ENCODE peak calls at places on chromosomes 4 and X, in eight cellular contexts. W is GM23338, S is PC-3, H is tibial artery, M is tibial nerve, J is left lung, I is fibroblast of pulmonary artery, A is adrenal gland. G is an unnamed sample.

GRCh38 chr4:84878090-84878489 is 88.4 kb downstream of the WDFY3 start:
- DNase-seq in W (no peak), S (peak), H (no peak), M (no peak), J (no peak), I (peak), A (no peak), G (peak)

GRCh38 chr4:169207436-169208089 is 63.2 kb downstream of the SH3RF1 start:
- DNase-seq in W (no peak), S (no peak), H (no peak), M (no peak), J (no peak), I (no peak), A (no peak), G (no peak)

GRCh38 chr4:6806924-6807676 is 24.6 kb downstream of the KIAA0232 start:
- DNase-seq in W (no peak), S (no peak), H (no peak), M (no peak), J (no peak), I (peak), A (no peak), G (no peak)

GRCh38 chr4:122139139-122139538 is 13.0 kb upstream of the BLTP1 start:
- DNase-seq in W (no peak), S (no peak), H (no peak), M (no peak), J (no peak), I (no peak), A (no peak), G (no peak)

GRCh38 chr4:38034986-38035882 is 75.0 kb downstream of the PTTG2 start:
- DNase-seq in W (peak), S (peak), H (no peak), M (peak), J (no peak), I (peak), A (no peak), G (peak)

GRCh38 chrX:1433646-1434357 is 18.9 kb downstream of the ASMTL start:
- DNase-seq in W (no peak), S (no peak), H (peak), M (no peak), J (peak), I (no peak), A (no peak), G (no peak)

GRCh38 chr4:110518889-110519490 is 43.0 kb downstream of the ENPEP start:
- DNase-seq in W (peak), S (peak), H (no peak), M (peak), J (no peak), I (peak), A (no peak), G (no peak)

GRCh38 chrX:137354851-137355250 is 211.1 kb upstream of the ZIC3 start:
- DNase-seq in W (peak), S (no peak), H (no peak), M (no peak), J (no peak), I (no peak), A (no peak), G (no peak)

GRCh38 chrX:26032141-26032917 is 105.8 kb upstream of the MAGEB18 start:
- DNase-seq in W (no peak), S (no peak), H (no peak), M (peak), J (no peak), I (peak), A (no peak), G (no peak)

GRCh38 chr4:40482985-40483647 is 146.5 kb downstream of the RBM47 start:
- DNase-seq in W (peak), S (no peak), H (no peak), M (no peak), J (no peak), I (no peak), A (no peak), G (no peak)

GRCh38 chr4:70903282-70903603 is 1.1 kb downstream of the MOB1B start:
- DNase-seq in W (no peak), S (peak), H (no peak), M (peak), J (no peak), I (peak), A (no peak), G (no peak)

GRCh38 chr4:137610960-137611359 is 78.7 kb upstream of the PCDH18 start:
- DNase-seq in W (peak), S (peak), H (no peak), M (no peak), J (no peak), I (peak), A (no peak), G (no peak)

GRCh38 chr4:23034726-23035125 is 342.0 kb downstream of the GBA3 start:
- DNase-seq in W (no peak), S (peak), H (no peak), M (no peak), J (no peak), I (no peak), A (no peak), G (no peak)

GRCh38 chrX:80879916-80880315 is 70.2 kb upstream of the BRWD3 start:
- DNase-seq in W (no peak), S (peak), H (no peak), M (no peak), J (no peak), I (no peak), A (peak), G (peak)

GRCh38 chr4:160175064-160175643 is 1072.3 kb downstream of the RAPGEF2 start:
- DNase-seq in W (no peak), S (peak), H (no peak), M (no peak), J (peak), I (no peak), A (no peak), G (no peak)

GRCh38 chr4:113050361-113050760 is 908 bp downstream of the ANK2 start:
- DNase-seq in W (peak), S (no peak), H (no peak), M (no peak), J (no peak), I (no peak), A (no peak), G (no peak)

GRCh38 chrX:119999087-119999634 is 55.6 kb upstream of the NKAP start:
- DNase-seq in W (peak), S (no peak), H (no peak), M (no peak), J (no peak), I (no peak), A (no peak), G (no peak)

GRCh38 chr4:34158883-34159282 is 2085.4 kb downstream of the ARAP2 start:
- DNase-seq in W (no peak), S (peak), H (no peak), M (no peak), J (no peak), I (no peak), A (no peak), G (no peak)

GRCh38 chr4:80371046-80371445 is 35.5 kb downstream of the CFAP299 start:
- DNase-seq in W (peak), S (no peak), H (no peak), M (no peak), J (peak), I (no peak), A (no peak), G (no peak)

GRCh38 chr4:23889368-23889767 is 479 bp downstream of the PPARGC1A start:
- DNase-seq in W (no peak), S (no peak), H (no peak), M (no peak), J (no peak), I (no peak), A (no peak), G (no peak)

GRCh38 chr4:142773505-142773904 is 72.6 kb downstream of the INPP4B start:
- DNase-seq in W (no peak), S (no peak), H (no peak), M (no peak), J (no peak), I (no peak), A (no peak), G (no peak)

GRCh38 chrX:69503835-69504625 is at the start of gene NALF2:
- DNase-seq in W (peak), S (peak), H (peak), M (peak), J (no peak), I (peak), A (peak), G (no peak)

GRCh38 chr4:186144180-186144579 is 39.7 kb downstream of the FAM149A start:
- DNase-seq in W (peak), S (peak), H (peak), M (no peak), J (no peak), I (peak), A (peak), G (no peak)
- H3K4me3 ChIP-seq in W (peak), S (peak), H (peak), M (peak), J (peak), I (peak), A (peak), G (peak)

GRCh38 chr4:158172558-158173258 is at the start of gene GASK1B:
- DNase-seq in W (peak), S (peak), H (peak), M (peak), J (no peak), I (peak), A (peak), G (no peak)
- TF ChIP-seq CTCF in W (peak), S (peak), H (peak), M (peak), J (peak), I (peak), A (peak), G (peak)

GRCh38 chr4:46993075-46994006 is at the start of gene GABRA4:
- DNase-seq in W (peak), S (no peak), H (no peak), M (no peak), J (peak), I (no peak), A (no peak), G (no peak)
- H3K4me3 ChIP-seq in W (peak), S (no peak), H (peak), M (peak), J (no peak), I (peak), A (no peak), G (no peak)

GRCh38 chrX:36241397-36241796 is 321.9 kb downstream of the CFAP47 start:
- DNase-seq in W (no peak), S (no peak), H (no peak), M (no peak), J (no peak), I (no peak), A (no peak), G (no peak)
- TF ChIP-seq CTCF in W (peak), S (no peak), H (no peak), M (no peak), J (no peak), I (no peak), A (no peak), G (no peak)

DNA sequence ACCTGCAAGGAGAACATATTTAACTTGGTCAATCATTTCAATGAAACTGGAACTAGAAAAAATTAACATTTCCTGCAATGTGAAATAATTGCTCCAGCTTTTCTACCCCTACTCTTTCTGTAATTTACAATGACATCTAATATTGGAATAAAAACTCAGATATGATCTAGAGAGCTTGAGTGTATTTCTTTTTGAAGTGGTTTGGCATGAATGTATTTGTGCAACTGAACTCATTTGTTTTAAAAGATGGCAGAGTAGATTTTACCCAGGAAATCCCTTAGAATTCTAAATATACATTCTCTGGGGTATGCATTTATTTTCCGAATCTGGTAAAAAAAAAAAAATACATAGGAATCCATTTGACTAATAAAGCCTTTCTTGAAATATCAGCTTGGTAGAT is 21.5 kb upstream of the GATB start:
- DNase-seq in W (no peak), S (no peak), H (no peak), M (no peak), J (no peak), I (no peak), A (no peak), G (no peak)
- H3K4me3 ChIP-seq in W (no peak), S (no peak), H (no peak), M (no peak), J (no peak), I (no peak), A (no peak), G (no peak)

GRCh38 chr4:100312615-100313355 is 122.5 kb upstream of the DDIT4L start:
- DNase-seq in W (no peak), S (no peak), H (no peak), M (no peak), J (no peak), I (no peak), A (no peak), G (no peak)

GRCh38 chr4:100314057-100314456 is 123.8 kb upstream of the DDIT4L start:
- DNase-seq in W (peak), S (no peak), H (no peak), M (no peak), J (no peak), I (no peak), A (no peak), G (no peak)

GRCh38 chr4:100306018-100306417 is 115.8 kb upstream of the DDIT4L start:
- DNase-seq in W (no peak), S (peak), H (no peak), M (no peak), J (no peak), I (peak), A (no peak), G (peak)

GRCh38 chr4:100311181-100311580 is 120.9 kb upstream of the DDIT4L start:
- DNase-seq in W (peak), S (peak), H (no peak), M (no peak), J (no peak), I (peak), A (no peak), G (no peak)
- TF ChIP-seq CTCF in W (peak), S (peak), H (no peak), M (no peak), J (no peak), I (peak), A (no peak), G (peak)

DNA sequence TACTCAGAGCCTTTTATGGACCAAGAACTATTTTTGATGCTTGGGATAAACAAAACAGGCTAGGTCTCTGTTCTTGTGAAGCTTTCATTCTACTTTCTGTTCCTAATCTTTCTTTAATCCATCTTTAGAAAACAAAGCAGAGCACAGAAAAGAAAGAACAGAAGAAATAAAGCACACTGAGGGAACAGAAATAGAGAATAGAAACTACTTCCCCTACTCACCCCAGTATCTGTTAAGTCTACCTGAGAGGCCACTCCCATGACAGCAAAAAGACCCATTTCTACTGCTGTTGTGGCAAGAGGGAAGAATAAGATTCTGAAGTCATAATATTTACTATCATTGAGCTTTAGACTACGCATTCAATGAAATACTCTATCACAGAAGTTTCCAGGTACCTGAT is 9.2 kb downstream of the RFC1 start:
- DNase-seq in W (no peak), S (no peak), H (no peak), M (no peak), J (no peak), I (no peak), A (no peak), G (no peak)
- H3K4me3 ChIP-seq in W (no peak), S (no peak), H (no peak), M (no peak), J (no peak), I (no peak), A (no peak), G (no peak)

GRCh38 chr4:172688536-172688935 is 480.1 kb upstream of the GALNT7 start:
- DNase-seq in W (no peak), S (peak), H (no peak), M (no peak), J (no peak), I (no peak), A (no peak), G (no peak)
- TF ChIP-seq CTCF in W (peak), S (peak), H (no peak), M (no peak), J (no peak), I (no peak), A (no peak), G (no peak)

GRCh38 chrX:15751160-15751819 is 13.2 kb downstream of the CA5B start:
- DNase-seq in W (no peak), S (peak), H (no peak), M (no peak), J (no peak), I (no peak), A (no peak), G (peak)

GRCh38 chrX:15749642-15750610 is 11.9 kb downstream of the CA5B start:
- DNase-seq in W (no peak), S (no peak), H (peak), M (peak), J (no peak), I (no peak), A (peak), G (no peak)

GRCh38 chrX:15747626-15748173 is 9.6 kb downstream of the CA5B start:
- DNase-seq in W (no peak), S (no peak), H (no peak), M (no peak), J (no peak), I (no peak), A (no peak), G (no peak)

GRCh38 chrX:15755091-15755490 is 17.0 kb downstream of the CA5B start:
- DNase-seq in W (no peak), S (no peak), H (no peak), M (no peak), J (no peak), I (no peak), A (no peak), G (no peak)

GRCh38 chrX:15750611-15751159 is 12.6 kb downstream of the CA5B start:
- DNase-seq in W (no peak), S (no peak), H (no peak), M (no peak), J (no peak), I (no peak), A (no peak), G (no peak)
- H3K4me3 ChIP-seq in W (no peak), S (peak), H (no peak), M (no peak), J (no peak), I (no peak), A (no peak), G (no peak)

GRCh38 chrX:150449313-150449712 is 86.2 kb downstream of the MAMLD1 start:
- DNase-seq in W (peak), S (no peak), H (no peak), M (no peak), J (no peak), I (no peak), A (no peak), G (no peak)
- TF ChIP-seq CTCF in W (peak), S (peak), H (no peak), M (no peak), J (no peak), I (no peak), A (no peak), G (no peak)

G was measured in AG09309.